ENCODE peak calls at places on chromosomes 16 and 17, in five cellular contexts. One of them, this sample, is unnamed.

GRCh38 chr16:58292886-58293285 is 1.9 kb downstream of the PRSS54 start:
- DNase-seq in GM12878: no peak
- DNase-seq in SK-N-SH: no peak
- DNase-seq in K562: no peak
- DNase-seq in HepG2: no peak
- DNase-seq in this sample: no peak

GRCh38 chr17:19359856-19360255 is 2.7 kb downstream of the B9D1 start:
- DNase-seq in GM12878: no peak
- DNase-seq in SK-N-SH: no peak
- DNase-seq in K562: no peak
- DNase-seq in HepG2: no peak
- DNase-seq in this sample: no peak

GRCh38 chr17:38870259-38871165 is 654 bp downstream of the LASP1 start:
- DNase-seq in GM12878: no peak
- DNase-seq in SK-N-SH: peak; percentile 83
- DNase-seq in K562: peak; percentile 82
- DNase-seq in HepG2: peak; percentile 40
- DNase-seq in this sample: no peak

GRCh38 chr16:83989300-83989699 is 21.3 kb downstream of the NECAB2 start:
- DNase-seq in GM12878: no peak
- DNase-seq in SK-N-SH: peak; percentile 72
- DNase-seq in K562: no peak
- DNase-seq in HepG2: no peak
- DNase-seq in this sample: no peak

GRCh38 chr17:77445908-77446535 is 305.3 kb downstream of the SEC14L1 start:
- DNase-seq in GM12878: no peak
- DNase-seq in SK-N-SH: no peak
- DNase-seq in K562: no peak
- DNase-seq in HepG2: no peak
- DNase-seq in this sample: no peak

GRCh38 chr16:88376053-88376834 is 6.5 kb upstream of the ZNF469 start:
- DNase-seq in GM12878: no peak
- DNase-seq in SK-N-SH: peak; percentile 60
- DNase-seq in K562: no peak
- DNase-seq in HepG2: no peak
- DNase-seq in this sample: no peak

GRCh38 chr16:11949527-11949926 is 7.7 kb upstream of the NPIPB2 start:
- DNase-seq in GM12878: no peak
- DNase-seq in SK-N-SH: peak; percentile 68
- DNase-seq in K562: peak; percentile 44
- DNase-seq in HepG2: peak; percentile 73
- DNase-seq in this sample: peak; percentile 64

GRCh38 chr17:40540448-40540847 is 24.8 kb downstream of the CCR7 start:
- DNase-seq in GM12878: no peak
- DNase-seq in SK-N-SH: no peak
- DNase-seq in K562: no peak
- DNase-seq in HepG2: no peak
- DNase-seq in this sample: no peak

GRCh38 chr17:76080207-76080933 is 1.4 kb downstream of the ZACN start:
- DNase-seq in GM12878: no peak
- DNase-seq in SK-N-SH: peak; percentile 72
- DNase-seq in K562: peak; percentile 36
- DNase-seq in HepG2: no peak
- DNase-seq in this sample: no peak

GRCh38 chr17:51722994-51723393 is 435.5 kb downstream of the CA10 start:
- DNase-seq in GM12878: no peak
- DNase-seq in SK-N-SH: no peak
- DNase-seq in K562: no peak
- DNase-seq in HepG2: no peak
- DNase-seq in this sample: no peak

GRCh38 chr16:67762385-67762784 is 43.3 kb upstream of the GFOD2 start:
- DNase-seq in GM12878: no peak
- DNase-seq in SK-N-SH: no peak
- DNase-seq in K562: no peak
- DNase-seq in HepG2: no peak
- DNase-seq in this sample: no peak

GRCh38 chr16:85986931-85987749 is 88.2 kb downstream of the IRF8 start:
- DNase-seq in GM12878: no peak
- DNase-seq in SK-N-SH: peak; percentile 78
- DNase-seq in K562: no peak
- DNase-seq in HepG2: peak; percentile 12
- DNase-seq in this sample: peak; percentile 83

GRCh38 chr17:2398655-2399571 is 1.9 kb downstream of the MNT start:
- DNase-seq in GM12878: no peak
- DNase-seq in SK-N-SH: peak; percentile 59
- DNase-seq in K562: peak; percentile 36
- DNase-seq in HepG2: peak; percentile 86
- DNase-seq in this sample: no peak

GRCh38 chr16:50671644-50672260 is 9.4 kb downstream of the SNX20 start:
- DNase-seq in GM12878: no peak
- DNase-seq in SK-N-SH: peak; percentile 62
- DNase-seq in K562: peak; percentile 67
- DNase-seq in HepG2: peak; percentile 36
- DNase-seq in this sample: peak; percentile 49

GRCh38 chr16:5017678-5017969 is 16.1 kb downstream of the NAGPA start:
- DNase-seq in GM12878: no peak
- DNase-seq in SK-N-SH: no peak
- DNase-seq in K562: no peak
- DNase-seq in HepG2: no peak
- DNase-seq in this sample: no peak

GRCh38 chr17:80104321-80104955 is 3.1 kb downstream of the GAA start:
- DNase-seq in GM12878: no peak
- DNase-seq in SK-N-SH: peak; percentile 83
- DNase-seq in K562: no peak
- DNase-seq in HepG2: no peak
- DNase-seq in this sample: no peak

GRCh38 chr16:3054965-3055733 is 8.8 kb downstream of the MMP25 start:
- DNase-seq in GM12878: no peak
- DNase-seq in SK-N-SH: no peak
- DNase-seq in K562: no peak
- DNase-seq in HepG2: no peak
- DNase-seq in this sample: no peak

GRCh38 chr16:87740909-87741424 is 24.8 kb downstream of the KLHDC4 start:
- DNase-seq in GM12878: no peak
- DNase-seq in SK-N-SH: no peak
- DNase-seq in K562: no peak
- DNase-seq in HepG2: no peak
- DNase-seq in this sample: no peak

GRCh38 chr16:2035431-2036199 is 8.9 kb downstream of the NHERF2 start:
- DNase-seq in GM12878: no peak
- DNase-seq in SK-N-SH: peak; percentile 66
- DNase-seq in K562: no peak
- DNase-seq in HepG2: peak; percentile 84
- DNase-seq in this sample: no peak

GRCh38 chr16:84992700-84993075 is 18.6 kb downstream of the ZDHHC7 start:
- DNase-seq in GM12878: no peak
- DNase-seq in SK-N-SH: no peak
- DNase-seq in K562: no peak
- DNase-seq in HepG2: no peak
- DNase-seq in this sample: no peak

GRCh38 chr17:77451894-77452852 is 311.4 kb downstream of the SEC14L1 start:
- DNase-seq in GM12878: no peak
- DNase-seq in SK-N-SH: peak; percentile 93
- DNase-seq in K562: no peak
- DNase-seq in HepG2: peak; percentile 75
- DNase-seq in this sample: no peak

GRCh38 chr17:68452724-68453290 is 4.5 kb downstream of the WIPI1 start:
- DNase-seq in GM12878: no peak
- DNase-seq in SK-N-SH: no peak
- DNase-seq in K562: no peak
- DNase-seq in HepG2: no peak
- DNase-seq in this sample: no peak

GRCh38 chr16:69589434-69590269 is 23.9 kb downstream of the NFAT5 start:
- DNase-seq in GM12878: no peak
- DNase-seq in SK-N-SH: no peak
- DNase-seq in K562: peak; percentile 23
- DNase-seq in HepG2: no peak
- DNase-seq in this sample: no peak

GRCh38 chr17:72476575-72476986 is 355.8 kb downstream of the SOX9 start:
- DNase-seq in GM12878: no peak
- DNase-seq in SK-N-SH: no peak
- DNase-seq in K562: no peak
- DNase-seq in HepG2: no peak
- DNase-seq in this sample: no peak

GRCh38 chr17:71188811-71189492 is 931.9 kb upstream of the SOX9 start:
- DNase-seq in GM12878: no peak
- DNase-seq in SK-N-SH: no peak
- DNase-seq in K562: no peak
- DNase-seq in HepG2: no peak
- DNase-seq in this sample: no peak

GRCh38 chr17:79789943-79790804 is 6.7 kb downstream of the CBX8 start:
- DNase-seq in GM12878: no peak
- DNase-seq in SK-N-SH: peak; percentile 55
- DNase-seq in K562: peak; percentile 83
- DNase-seq in HepG2: no peak
- DNase-seq in this sample: peak; percentile 67

GRCh38 chr16:82639666-82640336 is 13.0 kb downstream of the CDH13 start:
- DNase-seq in GM12878: no peak
- DNase-seq in SK-N-SH: peak; percentile 68
- DNase-seq in K562: peak; percentile 62
- DNase-seq in HepG2: peak; percentile 46
- DNase-seq in this sample: peak; percentile 47

DNA sequence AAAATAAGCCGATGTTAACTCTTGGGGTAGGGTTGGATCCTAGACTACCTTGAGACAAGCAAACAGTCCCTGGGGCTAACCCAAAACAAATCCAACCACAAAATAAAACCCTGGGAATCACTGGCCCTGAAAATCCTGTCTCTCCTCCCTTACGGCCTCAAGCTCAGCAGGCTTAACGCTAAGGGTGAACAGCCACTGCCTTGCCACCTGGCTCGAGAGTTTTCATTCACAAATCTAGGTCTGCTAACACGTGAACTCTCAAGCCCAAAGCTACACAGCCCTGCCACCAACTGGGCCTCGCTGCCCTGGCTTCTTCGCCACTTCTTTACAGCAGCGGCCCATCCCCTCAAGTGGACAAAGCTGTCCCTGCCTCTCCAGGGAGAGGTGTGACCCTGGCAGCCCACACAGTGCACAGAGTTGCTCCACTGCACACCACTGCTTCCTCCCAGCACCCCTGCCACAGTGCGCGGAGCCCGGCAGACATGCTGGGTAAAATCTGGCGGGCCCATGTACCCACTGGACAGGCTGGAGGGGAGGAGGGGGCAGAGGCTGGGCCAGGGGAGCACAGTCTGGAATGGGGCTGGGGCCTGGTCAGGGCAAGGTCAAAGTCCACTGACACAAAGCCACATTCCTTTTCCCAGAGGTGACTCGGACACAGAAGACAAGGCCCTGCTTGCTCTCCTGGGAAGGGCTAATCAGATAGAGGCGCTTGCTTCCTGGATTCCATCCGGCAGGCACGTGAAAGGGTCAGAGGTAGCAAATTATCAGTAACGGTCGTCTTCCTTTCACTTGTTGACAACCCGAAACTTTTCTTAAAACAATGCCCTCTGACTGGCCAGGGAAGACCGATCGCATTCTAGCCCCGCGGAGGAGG is 996 bp downstream of the PCYT2 start:
- DNase-seq in GM12878: no peak
- DNase-seq in SK-N-SH: peak; percentile 66
- DNase-seq in K562: no peak
- DNase-seq in HepG2: peak; percentile 97
- DNase-seq in this sample: no peak
- TF ChIP-seq FOXM1 in GM12878: no peak
- TF ChIP-seq FOXM1 in SK-N-SH: no peak
- TF ChIP-seq FOXM1 in K562: no peak
- TF ChIP-seq FOXM1 in HepG2: no peak
- TF ChIP-seq FOXM1 in this sample: no peak

GRCh38 chr16:71585318-71585703 is 8.4 kb upstream of the TAT start:
- DNase-seq in GM12878: no peak
- DNase-seq in SK-N-SH: no peak
- DNase-seq in K562: no peak
- DNase-seq in HepG2: peak; percentile 83
- DNase-seq in this sample: no peak

GRCh38 chr16:71594000-71594646 is 17.2 kb upstream of the TAT start:
- DNase-seq in GM12878: no peak
- DNase-seq in SK-N-SH: no peak
- DNase-seq in K562: no peak
- DNase-seq in HepG2: peak; percentile 93
- DNase-seq in this sample: no peak

GRCh38 chr16:71593048-71593999 is 16.4 kb upstream of the TAT start:
- DNase-seq in GM12878: no peak
- DNase-seq in SK-N-SH: no peak
- DNase-seq in K562: no peak
- DNase-seq in HepG2: peak; percentile 80
- DNase-seq in this sample: no peak

GRCh38 chr16:71591917-71592316 is 15.0 kb upstream of the TAT start:
- DNase-seq in GM12878: no peak
- DNase-seq in SK-N-SH: no peak
- DNase-seq in K562: no peak
- DNase-seq in HepG2: no peak
- DNase-seq in this sample: no peak

GRCh38 chr16:71590584-71590983 is 13.7 kb upstream of the TAT start:
- DNase-seq in GM12878: no peak
- DNase-seq in SK-N-SH: no peak
- DNase-seq in K562: no peak
- DNase-seq in HepG2: no peak
- DNase-seq in this sample: no peak
- TF ChIP-seq FOXM1 in GM12878: no peak
- TF ChIP-seq FOXM1 in SK-N-SH: no peak
- TF ChIP-seq FOXM1 in K562: no peak
- TF ChIP-seq FOXM1 in HepG2: no peak
- TF ChIP-seq FOXM1 in this sample: no peak

GRCh38 chr17:27386206-27387075 is 69.8 kb upstream of the KSR1 start:
- DNase-seq in GM12878: no peak
- DNase-seq in SK-N-SH: no peak
- DNase-seq in K562: no peak
- DNase-seq in HepG2: no peak
- DNase-seq in this sample: no peak
- TF ChIP-seq FOXM1 in GM12878: no peak
- TF ChIP-seq FOXM1 in SK-N-SH: no peak
- TF ChIP-seq FOXM1 in K562: no peak
- TF ChIP-seq FOXM1 in HepG2: no peak
- TF ChIP-seq FOXM1 in this sample: no peak

GRCh38 chr16:57265850-57266530 is 18.5 kb downstream of the PLLP start:
- DNase-seq in GM12878: no peak
- DNase-seq in SK-N-SH: peak; percentile 91
- DNase-seq in K562: peak; percentile 87
- DNase-seq in HepG2: no peak
- DNase-seq in this sample: no peak

GRCh38 chr16:57264381-57264780 is 19.3 kb downstream of the ARL2BP start:
- DNase-seq in GM12878: no peak
- DNase-seq in SK-N-SH: no peak
- DNase-seq in K562: no peak
- DNase-seq in HepG2: no peak
- DNase-seq in this sample: no peak

GRCh38 chr16:57263585-57264351 is 18.7 kb downstream of the ARL2BP start:
- DNase-seq in GM12878: no peak
- DNase-seq in SK-N-SH: peak; percentile 26
- DNase-seq in K562: no peak
- DNase-seq in HepG2: no peak
- DNase-seq in this sample: no peak

GRCh38 chr16:57266531-57267268 is 17.8 kb downstream of the PLLP start:
- DNase-seq in GM12878: no peak
- DNase-seq in SK-N-SH: peak; percentile 46
- DNase-seq in K562: no peak
- DNase-seq in HepG2: no peak
- DNase-seq in this sample: no peak

GRCh38 chr16:57264950-57265371 is 19.5 kb downstream of the PLLP start:
- DNase-seq in GM12878: no peak
- DNase-seq in SK-N-SH: peak; percentile 4
- DNase-seq in K562: no peak
- DNase-seq in HepG2: no peak
- DNase-seq in this sample: no peak
- TF ChIP-seq FOXM1 in GM12878: no peak
- TF ChIP-seq FOXM1 in SK-N-SH: no peak
- TF ChIP-seq FOXM1 in K562: no peak
- TF ChIP-seq FOXM1 in HepG2: no peak
- TF ChIP-seq FOXM1 in this sample: no peak